ENCODE peak calls at places on chromosome 6, in six cellular contexts. O is heart right ventricle; P is cardiac muscle cell; X is CD8-positive, alpha-beta T cell; J is lower lobe of right lung; Q is CD4-positive, CD25-positive, alpha-beta regulatory T cell. I is an unnamed sample.

GRCh38 chr6:102127253-102127652 is 733.7 kb downstream of the GRIK2 start:
- DNase-seq in P (no peak), O (no peak), Q (no peak), X (no peak), J (no peak), I (no peak)

GRCh38 chr6:118468682-118469465 is 79.2 kb upstream of the PLN start:
- DNase-seq in O (no peak), P (no peak), Q (no peak), X (no peak), J (no peak), I (no peak)

GRCh38 chr6:158211273-158212055 is 43.3 kb downstream of the GTF2H5 start:
- DNase-seq in X (no peak), J (no peak), P (no peak), O (no peak), Q (peak; percentile 73), I (no peak)

GRCh38 chr6:129493396-129493902 is 216.5 kb downstream of the ARHGAP18 start:
- DNase-seq in P (no peak), O (no peak), X (no peak), Q (no peak), J (no peak), I (no peak)

GRCh38 chr6:22470454-22471368 is 98.7 kb upstream of the HDGFL1 start:
- DNase-seq in X (no peak), Q (no peak), O (no peak), P (peak; percentile 24), J (peak; percentile 54), I (peak; percentile 55)

GRCh38 chr6:21953831-21954801 is 342.7 kb downstream of the PRL start:
- DNase-seq in O (no peak), P (peak; percentile 62), J (no peak), Q (no peak), X (no peak), I (no peak)

GRCh38 chr6:106155219-106155830 is 69.2 kb downstream of the PRDM1 start:
- DNase-seq in O (no peak), Q (no peak), X (no peak), J (no peak), P (peak; percentile 23), I (no peak)

GRCh38 chr6:42777126-42777822 is 4.6 kb upstream of the BICRAL start:
- DNase-seq in P (no peak), O (no peak), J (no peak), X (no peak), Q (peak; percentile 31), I (no peak)

GRCh38 chr6:15389759-15390723 is 144.2 kb downstream of the JARID2 start:
- DNase-seq in J (no peak), O (no peak), X (no peak), Q (no peak), P (peak; percentile 82), I (no peak)

GRCh38 chr6:38509713-38510112 is 130.0 kb downstream of the BTBD9 start:
- DNase-seq in P (no peak), O (no peak), J (no peak), Q (no peak), X (no peak), I (no peak)

GRCh38 chr6:105135056-105135455 is 44.8 kb downstream of the POPDC3 start:
- DNase-seq in P (peak; percentile 59), J (no peak), O (no peak), Q (no peak), X (no peak), I (no peak)

GRCh38 chr6:68196645-68197044 is 438.4 kb upstream of the ADGRB3 start:
- DNase-seq in J (no peak), Q (no peak), O (no peak), P (no peak), X (no peak), I (no peak)

GRCh38 chr6:20853828-20854227 is 319.6 kb downstream of the CDKAL1 start:
- DNase-seq in P (no peak), J (no peak), O (no peak), X (no peak), Q (no peak), I (no peak)

GRCh38 chr6:72217626-72218025 is 331.3 kb downstream of the RIMS1 start:
- DNase-seq in O (no peak), X (no peak), J (no peak), Q (no peak), P (no peak), I (no peak)

GRCh38 chr6:135170849-135171248 is 10.3 kb upstream of the MYB start:
- DNase-seq in X (no peak), J (no peak), P (no peak), O (no peak), Q (peak; percentile 81), I (no peak)

GRCh38 chr6:140061422-140062041 is 687.1 kb upstream of the CITED2 start:
- DNase-seq in O (no peak), X (no peak), J (no peak), Q (no peak), P (no peak), I (no peak)

GRCh38 chr6:54876871-54877270 is 30.3 kb downstream of the FAM83B start:
- DNase-seq in X (no peak), Q (no peak), P (no peak), O (no peak), J (no peak), I (no peak)

GRCh38 chr6:136921521-136921935 is 573 bp upstream of the SLC35D3 start:
- DNase-seq in P (peak; percentile 52), J (peak; percentile 49), O (peak; percentile 14), X (no peak), Q (no peak), I (peak; percentile 57)

GRCh38 chr6:88823998-88824397 is 139.4 kb downstream of the RNGTT start:
- DNase-seq in O (no peak), P (no peak), X (no peak), J (no peak), Q (no peak), I (no peak)

GRCh38 chr6:157188213-157188612 is 135.1 kb downstream of the TMEM242 start:
- DNase-seq in P (no peak), Q (no peak), X (no peak), O (no peak), J (no peak), I (no peak)

GRCh38 chr6:169074551-169074950 is 179.1 kb downstream of the THBS2 start:
- DNase-seq in X (no peak), P (no peak), O (no peak), Q (no peak), J (no peak), I (no peak)

GRCh38 chr6:54232703-54233102 is 75.5 kb upstream of the TINAG start:
- DNase-seq in Q (no peak), O (no peak), X (no peak), P (no peak), J (no peak), I (no peak)

GRCh38 chr6:14079433-14079832 is 38.1 kb upstream of the CD83 start:
- DNase-seq in X (no peak), O (no peak), Q (no peak), P (no peak), J (no peak), I (peak; percentile 70)

GRCh38 chr6:108689279-108690161 is 128.8 kb downstream of the FOXO3 start:
- DNase-seq in P (no peak), X (no peak), Q (no peak), O (peak; percentile 84), J (peak; percentile 91), I (peak; percentile 86)

GRCh38 chr6:20366082-20366834 is 35.4 kb upstream of the E2F3 start:
- DNase-seq in J (no peak), Q (peak; percentile 91), O (no peak), X (peak; percentile 49), P (no peak), I (no peak)

DNA sequence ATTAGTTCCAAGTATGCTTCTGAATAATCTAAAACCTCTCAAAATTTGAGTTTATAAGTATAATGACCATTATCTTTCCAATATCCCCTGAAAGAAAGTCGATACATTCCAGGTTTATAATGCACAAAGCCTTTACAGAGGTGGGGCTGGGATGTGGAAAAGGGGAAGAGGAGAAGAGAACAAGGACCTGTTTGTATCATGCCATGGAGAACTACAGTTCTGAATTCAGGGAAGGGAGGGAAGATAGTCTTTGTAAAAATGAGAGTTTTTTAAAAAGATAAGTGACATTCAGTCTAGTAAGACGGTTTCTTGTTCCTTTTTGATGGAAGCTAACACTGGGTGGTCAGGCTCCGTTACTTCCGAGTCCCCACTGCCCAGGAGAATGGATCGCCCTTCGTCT is 26.1 kb downstream of the ZBTB2 start:
- DNase-seq in J (no peak), P (no peak), X (no peak), Q (no peak), O (no peak), I (no peak)
- H3K4me1 ChIP-seq in J (no peaks in the 10 kb centered on the region), P (no peaks in the 10 kb centered on the region), X (no peaks in the 10 kb centered on the region), Q (no peaks in the 10 kb centered on the region), O (no peaks in the 10 kb centered on the region), I (no peaks in the 10 kb centered on the region)

GRCh38 chr6:37442416-37443218 is 9.6 kb downstream of the CMTR1 start:
- DNase-seq in X (no peak), Q (peak; percentile 55), J (no peak), O (no peak), P (no peak), I (no peak)
- H3K4me3 ChIP-seq in X (no peak overlapping the region), Q (peak overlapping the region; percentile 80), J (peak overlapping the region; percentile 33), O (peak overlapping the region; percentile 1), P (no peak overlapping the region), I (peak overlapping the region; percentile 41)

DNA sequence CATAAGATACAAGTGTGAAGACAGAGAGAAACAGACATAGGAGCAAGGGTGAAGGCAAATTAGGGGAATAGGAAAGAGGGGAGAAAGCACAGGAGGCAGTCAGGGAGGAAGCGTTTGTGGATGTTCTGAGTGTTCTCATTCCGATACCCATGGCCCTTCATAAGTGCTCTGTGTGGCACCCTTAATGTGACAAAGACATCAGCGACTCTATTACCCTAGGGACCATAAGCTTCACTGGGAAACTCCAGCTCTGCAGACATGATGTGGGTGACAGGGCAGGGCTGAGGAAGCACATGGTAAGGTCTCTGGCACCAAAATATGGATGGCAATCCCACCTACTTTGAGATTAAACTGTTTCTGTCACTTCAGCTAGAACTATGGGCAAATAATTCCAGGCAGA is 33.0 kb downstream of the F13A1 start:
- DNase-seq in P (no peak), X (no peak), J (no peak), O (no peak), Q (no peak), I (no peak)
- H3K27ac ChIP-seq in P (no peak overlapping the region), X (no peak overlapping the region), J (no peak overlapping the region), O (no peak overlapping the region), Q (no peak overlapping the region), I (no peak overlapping the region)

GRCh38 chr6:5335020-5335419 is 73.7 kb downstream of the FARS2 start:
- DNase-seq in P (no peak), J (no peak), X (no peak), O (no peak), Q (no peak), I (no peak)

GRCh38 chr6:5334341-5334740 is 73.0 kb downstream of the FARS2 start:
- DNase-seq in P (no peak), O (no peak), J (no peak), X (no peak), Q (no peak), I (no peak)

GRCh38 chr6:5337573-5337972 is 76.3 kb downstream of the FARS2 start:
- DNase-seq in Q (no peak), P (no peak), X (no peak), O (no peak), J (no peak), I (no peak)

GRCh38 chr6:5331860-5332442 is 70.6 kb downstream of the FARS2 start:
- DNase-seq in X (no peak), O (no peak), P (no peak), Q (no peak), J (no peak), I (no peak)

DNA sequence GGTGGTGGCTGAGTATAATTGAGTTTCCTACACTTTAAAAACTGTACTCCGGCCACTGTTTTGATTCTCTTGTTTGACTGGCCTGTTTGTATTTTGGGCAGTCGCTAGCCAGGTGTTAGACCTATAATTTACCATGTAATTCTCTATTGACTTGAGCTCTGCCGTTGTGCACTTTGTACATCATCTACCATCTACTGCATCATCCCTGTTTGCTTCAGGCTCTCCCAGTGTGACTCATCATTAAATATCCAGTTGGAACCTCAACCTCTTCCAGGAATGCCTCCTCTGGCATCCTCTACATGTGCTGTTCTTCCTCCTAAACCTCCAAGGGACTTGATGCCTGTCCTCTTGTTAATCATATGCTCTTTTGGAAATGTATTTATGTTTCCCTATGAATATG is 72.3 kb downstream of the FARS2 start:
- DNase-seq in P (no peak), Q (no peak), O (no peak), X (no peak), J (no peak), I (no peak)
- H3K4me1 ChIP-seq in P (no peaks in the 10 kb centered on the region), Q (peaks cover 11% of the 10 kb centered on the region), O (no peaks in the 10 kb centered on the region), X (no peaks in the 10 kb centered on the region), J (no peaks in the 10 kb centered on the region), I (no peaks in the 10 kb centered on the region)